ENCODE peak calls at places on chromosomes 4 and X, in ten cellular contexts. J, T, V, C, U, X, I, M, E and Y are unnamed samples.

GRCh38 chr4:165325732-165326512 is 1.5 kb upstream of the MSMO1 start:
- DNase-seq in M (peak), U (no peak), V (no peak), C (peak), X (no peak), I (no peak), J (no peak), T (no peak), E (no peak), Y (no peak)

GRCh38 chr4:173763374-173763773 is 233.3 kb upstream of the HAND2 start:
- DNase-seq in T (no peak), C (no peak), U (no peak), X (no peak), E (no peak), I (no peak), J (no peak), V (no peak), M (no peak), Y (no peak)

GRCh38 chrX:46838974-46839480 is 2.2 kb downstream of the RP2 start:
- DNase-seq in T (no peak), V (no peak), I (no peak), C (no peak), M (peak), X (no peak), J (no peak), U (no peak), E (no peak), Y (no peak)

GRCh38 chrX:137566746-137567473 is 983 bp downstream of the ZIC3 start:
- DNase-seq in T (no peak), C (no peak), J (no peak), U (no peak), M (no peak), E (no peak), V (no peak), I (peak), X (no peak), Y (no peak)

GRCh38 chrX:2283111-2283847 is 217.5 kb downstream of the DHRSX start:
- DNase-seq in V (no peak), T (no peak), I (no peak), C (no peak), X (no peak), M (no peak), U (no peak), J (no peak), E (no peak), Y (no peak)

GRCh38 chr4:2402053-2402452 is 16.4 kb downstream of the ZFYVE28 start:
- DNase-seq in V (no peak), J (no peak), T (no peak), C (no peak), U (no peak), I (peak), X (peak), E (no peak), M (no peak), Y (no peak)

GRCh38 chr4:145881991-145882390 is 56.6 kb downstream of the ZNF827 start:
- DNase-seq in M (no peak), I (peak), C (no peak), U (no peak), T (no peak), X (no peak), J (no peak), V (no peak), E (no peak), Y (no peak)

GRCh38 chr4:139633661-139634060 is 32.0 kb upstream of the MGST2 start:
- DNase-seq in E (no peak), M (peak), V (no peak), C (no peak), I (peak), T (no peak), X (no peak), U (no peak), J (no peak), Y (no peak)

GRCh38 chr4:41874398-41874797 is 60.8 kb upstream of the TMEM33 start:
- DNase-seq in J (no peak), M (no peak), X (no peak), C (no peak), V (no peak), E (no peak), I (no peak), U (no peak), T (no peak), Y (no peak)

GRCh38 chrX:129932792-129933321 is 26.9 kb downstream of the UTP14A start:
- DNase-seq in E (no peak), J (no peak), V (no peak), X (no peak), T (no peak), M (no peak), I (no peak), C (no peak), U (no peak), Y (no peak)

GRCh38 chr4:41155194-41155830 is 59.0 kb downstream of the APBB2 start:
- DNase-seq in X (no peak), E (no peak), T (no peak), V (no peak), M (peak), J (no peak), C (no peak), I (no peak), U (no peak), Y (no peak)

GRCh38 chr4:63315651-63316050 is 1093.6 kb downstream of the TECRL start:
- DNase-seq in U (no peak), V (no peak), X (no peak), I (no peak), T (no peak), E (no peak), C (no peak), J (no peak), M (no peak), Y (no peak)

GRCh38 chrX:131802836-131803626 is 220.1 kb upstream of the STK26 start:
- DNase-seq in M (peak), J (peak), X (peak), T (no peak), V (peak), I (peak), C (no peak), U (peak), E (no peak), Y (peak)

GRCh38 chr4:21887481-21887880 is 61.1 kb downstream of the KCNIP4 start:
- DNase-seq in J (no peak), I (no peak), C (no peak), E (no peak), M (no peak), X (no peak), T (no peak), V (no peak), U (no peak), Y (no peak)

GRCh38 chr4:80071643-80072606 is 1.1 kb downstream of the ANTXR2 start:
- DNase-seq in E (peak), X (no peak), V (peak), U (peak), C (peak), I (peak), J (no peak), M (peak), T (peak), Y (no peak)

GRCh38 chr4:73653695-73654106 is 33.5 kb upstream of the RASSF6 start:
- DNase-seq in V (no peak), C (peak), M (peak), I (peak), E (no peak), J (no peak), U (no peak), X (peak), T (no peak), Y (peak)

GRCh38 chrX:115616943-115617563 is 56.1 kb downstream of the PLS3 start:
- DNase-seq in T (no peak), V (no peak), M (peak), E (no peak), C (no peak), U (no peak), J (no peak), I (no peak), X (no peak), Y (no peak)

GRCh38 chrX:46844913-46845312 is 8.1 kb downstream of the RP2 start:
- DNase-seq in U (no peak), C (no peak), E (no peak), X (no peak), I (no peak), M (no peak), T (no peak), V (no peak), J (no peak), Y (no peak)

GRCh38 chrX:131677655-131678628 is 134.1 kb downstream of the OR13H1 start:
- DNase-seq in E (peak), T (no peak), J (no peak), C (no peak), V (peak), X (no peak), I (peak), M (peak), U (peak), Y (no peak)

GRCh38 chrX:65750674-65751469 is 83.4 kb downstream of the MSN start:
- DNase-seq in V (no peak), I (no peak), U (peak), C (peak), T (no peak), J (no peak), E (no peak), M (no peak), X (no peak), Y (no peak)